ENCODE peak calls at places on chromosomes 3 and 15, in eight cellular contexts. J, V, Q, H, G, U, Z and M are unnamed samples.
A peak's percentile ranks its signal among the peaks of the same experiment; 100 is the strongest.

GRCh38 chr15:43187544-43188155 is 2.4 kb downstream of the CCNDBP1 start:
- DNase-seq in J (peak; percentile 36), V (no peak), Q (peak; percentile 59), H (peak; percentile 48), G (no peak), U (peak; percentile 71), Z (no peak), M (peak; percentile 30)

GRCh38 chr3:13145131-13145825 is 72.0 kb upstream of the IQSEC1 start:
- DNase-seq in J (no peak), V (no peak), Q (no peak), H (no peak), G (no peak), U (no peak), Z (peak; percentile 50), M (no peak)

GRCh38 chr3:44058868-44059203 is 182.8 kb upstream of the TOPAZ1 start:
- DNase-seq in J (no peak), V (no peak), Q (no peak), H (no peak), G (no peak), U (no peak), Z (no peak), M (no peak)

GRCh38 chr3:4670352-4670751 is 177.2 kb downstream of the ITPR1 start:
- DNase-seq in J (no peak), V (no peak), Q (peak; percentile 10), H (no peak), G (no peak), U (peak; percentile 19), Z (no peak), M (no peak)

GRCh38 chr3:155938409-155938808 is 68.0 kb downstream of the GMPS start:
- DNase-seq in J (no peak), V (no peak), Q (no peak), H (no peak), G (no peak), U (no peak), Z (no peak), M (no peak)

GRCh38 chr15:70523634-70524033 is 239.7 kb downstream of the UACA start:
- DNase-seq in J (no peak), V (no peak), Q (no peak), H (no peak), G (no peak), U (no peak), Z (peak; percentile 23), M (no peak)

GRCh38 chr15:60442763-60443162 is 36.2 kb downstream of the ICE2 start:
- DNase-seq in J (peak; percentile 63), V (no peak), Q (no peak), H (peak; percentile 24), G (peak; percentile 7), U (peak; percentile 45), Z (no peak), M (no peak)

GRCh38 chr15:62928996-62929350 is 113.6 kb upstream of the TPM1 start:
- DNase-seq in J (no peak), V (no peak), Q (no peak), H (peak; percentile 83), G (no peak), U (peak; percentile 89), Z (no peak), M (no peak)

GRCh38 chr3:156233875-156234274 is 113.5 kb downstream of the KCNAB1 start:
- DNase-seq in J (peak; percentile 15), V (no peak), Q (no peak), H (no peak), G (no peak), U (peak; percentile 4), Z (no peak), M (no peak)

GRCh38 chr3:45682311-45682710 is 6.9 kb upstream of the SACM1L start:
- DNase-seq in J (no peak), V (no peak), Q (no peak), H (no peak), G (no peak), U (no peak), Z (no peak), M (no peak)

GRCh38 chr3:28476194-28476593 is 127.6 kb upstream of the AZI2 start:
- DNase-seq in J (peak; percentile 41), V (no peak), Q (peak; percentile 45), H (peak; percentile 5), G (peak; percentile 5), U (peak; percentile 70), Z (no peak), M (peak; percentile 5)
- TF ChIP-seq CTCF in J (peak; percentile 52), V (peak; percentile 59), Q (peak; percentile 47), H (peak; percentile 59), G (peak; percentile 49), U (peak; percentile 49), Z (no peak), M (peak; percentile 42)

GRCh38 chr15:96334705-96335428 is 4.4 kb downstream of the NR2F2 start:
- DNase-seq in J (peak; percentile 16), V (no peak), Q (no peak), H (no peak), G (no peak), U (peak; percentile 49), Z (no peak), M (no peak)
- H3K4me3 ChIP-seq in J (peak overlapping the region; percentile 99), V (no peak overlapping the region), Q (no peak overlapping the region), H (peak overlapping the region; percentile 80), G (peak overlapping the region; percentile 96), U (peak overlapping the region; percentile 83), Z (peak overlapping the region; percentile 71), M (peak overlapping the region; percentile 95)

DNA sequence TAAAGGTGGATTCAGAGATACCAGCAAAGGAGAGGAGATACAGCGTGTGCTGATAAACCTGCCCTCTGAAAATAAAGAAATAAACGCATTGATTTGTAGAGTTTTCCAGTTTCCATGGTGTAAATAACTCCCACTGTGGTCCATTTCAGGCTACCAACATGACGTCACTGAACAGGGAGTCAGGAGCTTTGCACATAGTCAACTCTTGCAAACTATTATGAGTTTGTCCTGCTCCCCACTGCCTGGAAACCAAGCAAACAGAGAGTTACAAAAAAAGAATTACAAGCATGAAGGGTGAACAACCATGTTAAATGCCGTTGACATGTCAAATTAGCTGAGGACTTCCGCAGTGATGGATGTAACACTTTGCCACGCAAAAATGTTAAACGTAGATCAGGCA is 70.4 kb upstream of the GATA2 start:
- DNase-seq in J (no peak), V (no peak), Q (no peak), H (no peak), G (no peak), U (peak; percentile 28), Z (no peak), M (no peak)
- TF ChIP-seq CTCF in J (no peak), V (no peak), Q (no peak), H (no peak), G (no peak), U (no peak), Z (no peak), M (no peak)

GRCh38 chr3:132325103-132325606 is 7.9 kb downstream of the ACP3 start:
- DNase-seq in J (no peak), V (no peak), Q (peak; percentile 4), H (no peak), G (no peak), U (no peak), Z (no peak), M (no peak)
- H3K4me3 ChIP-seq in J (no peak overlapping the region), V (no peak overlapping the region), Q (no peak overlapping the region), H (no peak overlapping the region), G (no peak overlapping the region), U (no peak overlapping the region), Z (no peak overlapping the region), M (no peak overlapping the region)

GRCh38 chr3:71444028-71444860 is 139.3 kb downstream of the FOXP1 start:
- DNase-seq in J (peak; percentile 84), V (peak; percentile 62), Q (peak; percentile 77), H (peak; percentile 67), G (peak; percentile 21), U (peak; percentile 73), Z (no peak), M (peak; percentile 61)
- TF ChIP-seq CTCF in J (no peak), V (no peak), Q (no peak), H (no peak), G (no peak), U (no peak), Z (no peak), M (no peak)

GRCh38 chr3:134057006-134057832 is 27.5 kb upstream of the SLCO2A1 start:
- DNase-seq in J (no peak), V (no peak), Q (no peak), H (peak; percentile 12), G (no peak), U (peak; percentile 58), Z (peak; percentile 47), M (no peak)
- H3K4me3 ChIP-seq in J (no peak overlapping the region), V (no peak overlapping the region), Q (no peak overlapping the region), H (no peak overlapping the region), G (no peak overlapping the region), U (no peak overlapping the region), Z (no peak overlapping the region), M (no peak overlapping the region)

GRCh38 chr3:117439812-117440211 is 730.2 kb downstream of the TUSC7 start:
- DNase-seq in J (peak; percentile 7), V (no peak), Q (no peak), H (peak; percentile 3), G (no peak), U (peak; percentile 13), Z (no peak), M (no peak)
- TF ChIP-seq CTCF in J (peak; percentile 41), V (peak; percentile 3), Q (no peak), H (peak; percentile 18), G (peak; percentile 42), U (no peak), Z (no peak), M (peak; percentile 44)